ENCODE peak calls at places on chromosome 16, in four cellular contexts. One of them, this sample, is unnamed. For H3K4me1, the result is how much of the 10 kb centered on the place peaks cover.

GRCh38 chr16:66359012-66359411 is 7.5 kb upstream of the CDH5 start:
- DNase-seq in tibial nerve: no peak
- DNase-seq in transverse colon: no peak
- DNase-seq in CD8-positive, alpha-beta T cell: no peak
- DNase-seq in this sample: no peak

GRCh38 chr16:77738706-77739105 is 16.4 kb downstream of the NUDT7 start:
- DNase-seq in tibial nerve: no peak
- DNase-seq in transverse colon: no peak
- DNase-seq in CD8-positive, alpha-beta T cell: no peak
- DNase-seq in this sample: no peak

GRCh38 chr16:53872248-53873221 is 168.6 kb downstream of the FTO start:
- DNase-seq in tibial nerve: no peak
- DNase-seq in transverse colon: no peak
- DNase-seq in CD8-positive, alpha-beta T cell: no peak
- DNase-seq in this sample: no peak

GRCh38 chr16:28609631-28610594 is at the start of gene SULT1A1:
- DNase-seq in tibial nerve: peak
- DNase-seq in transverse colon: peak
- DNase-seq in CD8-positive, alpha-beta T cell: no peak
- DNase-seq in this sample: peak

GRCh38 chr16:10947211-10947787 is 2.9 kb downstream of the CLEC16A start:
- DNase-seq in tibial nerve: no peak
- DNase-seq in transverse colon: no peak
- DNase-seq in CD8-positive, alpha-beta T cell: no peak
- DNase-seq in this sample: no peak

GRCh38 chr16:2532494-2533141 is 1.4 kb upstream of the CEMP1 start:
- DNase-seq in tibial nerve: peak
- DNase-seq in transverse colon: peak
- DNase-seq in CD8-positive, alpha-beta T cell: peak
- DNase-seq in this sample: peak

GRCh38 chr16:80231888-80232287 is 308.9 kb upstream of the DYNLRB2 start:
- DNase-seq in tibial nerve: no peak
- DNase-seq in transverse colon: no peak
- DNase-seq in CD8-positive, alpha-beta T cell: no peak
- DNase-seq in this sample: no peak

GRCh38 chr16:30666681-30667080 is 8.4 kb downstream of the FBRS start:
- DNase-seq in tibial nerve: no peak
- DNase-seq in transverse colon: no peak
- DNase-seq in CD8-positive, alpha-beta T cell: no peak
- DNase-seq in this sample: no peak

GRCh38 chr16:86590501-86591144 is 12.3 kb downstream of the FOXL1 start:
- DNase-seq in tibial nerve: no peak
- DNase-seq in transverse colon: no peak
- DNase-seq in CD8-positive, alpha-beta T cell: no peak
- DNase-seq in this sample: no peak

GRCh38 chr16:52532384-52532783 is 14.6 kb downstream of the TOX3 start:
- DNase-seq in tibial nerve: no peak
- DNase-seq in transverse colon: no peak
- DNase-seq in CD8-positive, alpha-beta T cell: no peak
- DNase-seq in this sample: no peak

GRCh38 chr16:86865866-86866675 is 287.7 kb downstream of the FOXL1 start:
- DNase-seq in tibial nerve: no peak
- DNase-seq in transverse colon: no peak
- DNase-seq in CD8-positive, alpha-beta T cell: no peak
- DNase-seq in this sample: peak

GRCh38 chr16:87138868-87139267 is 178.3 kb downstream of the C16orf95 start:
- DNase-seq in tibial nerve: no peak
- DNase-seq in transverse colon: no peak
- DNase-seq in CD8-positive, alpha-beta T cell: no peak
- DNase-seq in this sample: no peak

GRCh38 chr16:84836234-84836647 is 16.5 kb downstream of the CRISPLD2 start:
- DNase-seq in tibial nerve: peak
- DNase-seq in transverse colon: peak
- DNase-seq in CD8-positive, alpha-beta T cell: no peak
- DNase-seq in this sample: peak

GRCh38 chr16:74582984-74583383 is 23.9 kb downstream of the GLG1 start:
- DNase-seq in tibial nerve: no peak
- DNase-seq in transverse colon: no peak
- DNase-seq in CD8-positive, alpha-beta T cell: no peak
- DNase-seq in this sample: no peak

GRCh38 chr16:57957396-57958392 is 13.2 kb downstream of the CNGB1 start:
- DNase-seq in tibial nerve: no peak
- DNase-seq in transverse colon: no peak
- DNase-seq in CD8-positive, alpha-beta T cell: no peak
- DNase-seq in this sample: no peak

GRCh38 chr16:59697236-59697635 is 963.1 kb upstream of the GOT2 start:
- DNase-seq in tibial nerve: no peak
- DNase-seq in transverse colon: no peak
- DNase-seq in CD8-positive, alpha-beta T cell: no peak
- DNase-seq in this sample: no peak

GRCh38 chr16:17945080-17945601 is 391.4 kb downstream of the NPIPA8 start:
- DNase-seq in tibial nerve: no peak
- DNase-seq in transverse colon: no peak
- DNase-seq in CD8-positive, alpha-beta T cell: no peak
- DNase-seq in this sample: no peak

GRCh38 chr16:22300427-22301071 is 3.3 kb downstream of the POLR3E start:
- DNase-seq in tibial nerve: peak
- DNase-seq in transverse colon: peak
- DNase-seq in CD8-positive, alpha-beta T cell: peak
- DNase-seq in this sample: peak

GRCh38 chr16:8758022-8758421 is 39.4 kb downstream of the TMEM186 start:
- DNase-seq in tibial nerve: no peak
- DNase-seq in transverse colon: no peak
- DNase-seq in CD8-positive, alpha-beta T cell: no peak
- DNase-seq in this sample: no peak

GRCh38 chr16:80990978-80991377 is 15.7 kb downstream of the CMC2 start:
- DNase-seq in tibial nerve: no peak
- DNase-seq in transverse colon: no peak
- DNase-seq in CD8-positive, alpha-beta T cell: no peak
- DNase-seq in this sample: no peak

GRCh38 chr16:83675136-83675535 is 132.6 kb upstream of the HSBP1 start:
- DNase-seq in tibial nerve: no peak
- DNase-seq in transverse colon: no peak
- DNase-seq in CD8-positive, alpha-beta T cell: no peak
- DNase-seq in this sample: no peak

GRCh38 chr16:4318171-4318910 is 2.5 kb downstream of the GLIS2 start:
- DNase-seq in tibial nerve: no peak
- DNase-seq in transverse colon: no peak
- DNase-seq in CD8-positive, alpha-beta T cell: no peak
- DNase-seq in this sample: no peak

GRCh38 chr16:10090816-10091215 is 91.4 kb downstream of the GRIN2A start:
- DNase-seq in tibial nerve: no peak
- DNase-seq in transverse colon: no peak
- DNase-seq in CD8-positive, alpha-beta T cell: no peak
- DNase-seq in this sample: no peak

GRCh38 chr16:88058136-88058535 is 106.9 kb downstream of the BANP start:
- DNase-seq in tibial nerve: no peak
- DNase-seq in transverse colon: no peak
- DNase-seq in CD8-positive, alpha-beta T cell: no peak
- DNase-seq in this sample: no peak

GRCh38 chr16:73369841-73370240 is 321.9 kb upstream of the ZFHX3 start:
- DNase-seq in tibial nerve: no peak
- DNase-seq in transverse colon: no peak
- DNase-seq in CD8-positive, alpha-beta T cell: no peak
- DNase-seq in this sample: no peak

GRCh38 chr16:2912330-2913199 is 834 bp downstream of the FLYWCH1 start:
- DNase-seq in tibial nerve: peak
- DNase-seq in transverse colon: peak
- DNase-seq in CD8-positive, alpha-beta T cell: no peak
- DNase-seq in this sample: peak

GRCh38 chr16:85759631-85760419 is 8.9 kb upstream of the C16orf74 start:
- DNase-seq in tibial nerve: no peak
- DNase-seq in transverse colon: peak
- DNase-seq in CD8-positive, alpha-beta T cell: no peak
- DNase-seq in this sample: no peak

GRCh38 chr16:73173396-73173795 is 125.5 kb upstream of the ZFHX3 start:
- DNase-seq in tibial nerve: no peak
- DNase-seq in transverse colon: no peak
- DNase-seq in CD8-positive, alpha-beta T cell: no peak
- DNase-seq in this sample: no peak

GRCh38 chr16:5175263-5175662 is 77.7 kb upstream of the EEF2KMT start:
- DNase-seq in tibial nerve: no peak
- DNase-seq in transverse colon: peak
- DNase-seq in CD8-positive, alpha-beta T cell: no peak
- DNase-seq in this sample: no peak

GRCh38 chr16:24789881-24790280 is 55.9 kb upstream of the SLC5A11 start:
- DNase-seq in tibial nerve: no peak
- DNase-seq in transverse colon: no peak
- DNase-seq in CD8-positive, alpha-beta T cell: no peak
- DNase-seq in this sample: no peak

GRCh38 chr16:3992297-3993051 is 112.0 kb upstream of the CREBBP start:
- DNase-seq in tibial nerve: no peak
- DNase-seq in transverse colon: no peak
- DNase-seq in CD8-positive, alpha-beta T cell: no peak
- DNase-seq in this sample: no peak

GRCh38 chr16:25126820-25127232 is 15.3 kb downstream of the LCMT1 start:
- DNase-seq in tibial nerve: no peak
- DNase-seq in transverse colon: peak
- DNase-seq in CD8-positive, alpha-beta T cell: no peak
- DNase-seq in this sample: peak

GRCh38 chr16:87351320-87351698 is 32.3 kb downstream of the FBXO31 start:
- DNase-seq in tibial nerve: no peak
- DNase-seq in transverse colon: no peak
- DNase-seq in CD8-positive, alpha-beta T cell: no peak
- DNase-seq in this sample: no peak

GRCh38 chr16:13883266-13883665 is 36.7 kb upstream of the ERCC4 start:
- DNase-seq in tibial nerve: no peak
- DNase-seq in transverse colon: no peak
- DNase-seq in CD8-positive, alpha-beta T cell: no peak
- DNase-seq in this sample: no peak

GRCh38 chr16:75265911-75266701 is 14.7 kb upstream of the BCAR1 start:
- DNase-seq in tibial nerve: peak
- DNase-seq in transverse colon: peak
- DNase-seq in CD8-positive, alpha-beta T cell: no peak
- DNase-seq in this sample: peak

GRCh38 chr16:2466667-2467300 is 4.3 kb upstream of the NTN3 start:
- DNase-seq in tibial nerve: no peak
- DNase-seq in transverse colon: no peak
- DNase-seq in CD8-positive, alpha-beta T cell: no peak
- DNase-seq in this sample: no peak

GRCh38 chr16:85716680-85717038 is 27.9 kb upstream of the GINS2 start:
- DNase-seq in tibial nerve: no peak
- DNase-seq in transverse colon: no peak
- DNase-seq in CD8-positive, alpha-beta T cell: no peak
- DNase-seq in this sample: no peak

GRCh38 chr16:7550096-7550495 is 217.5 kb downstream of the RBFOX1 start:
- DNase-seq in tibial nerve: no peak
- DNase-seq in transverse colon: no peak
- DNase-seq in CD8-positive, alpha-beta T cell: no peak
- DNase-seq in this sample: no peak
- H3K4me1 ChIP-seq in tibial nerve: under half
- H3K4me1 ChIP-seq in transverse colon: under half
- H3K4me1 ChIP-seq in CD8-positive, alpha-beta T cell: under half
- H3K4me1 ChIP-seq in this sample: under half

DNA sequence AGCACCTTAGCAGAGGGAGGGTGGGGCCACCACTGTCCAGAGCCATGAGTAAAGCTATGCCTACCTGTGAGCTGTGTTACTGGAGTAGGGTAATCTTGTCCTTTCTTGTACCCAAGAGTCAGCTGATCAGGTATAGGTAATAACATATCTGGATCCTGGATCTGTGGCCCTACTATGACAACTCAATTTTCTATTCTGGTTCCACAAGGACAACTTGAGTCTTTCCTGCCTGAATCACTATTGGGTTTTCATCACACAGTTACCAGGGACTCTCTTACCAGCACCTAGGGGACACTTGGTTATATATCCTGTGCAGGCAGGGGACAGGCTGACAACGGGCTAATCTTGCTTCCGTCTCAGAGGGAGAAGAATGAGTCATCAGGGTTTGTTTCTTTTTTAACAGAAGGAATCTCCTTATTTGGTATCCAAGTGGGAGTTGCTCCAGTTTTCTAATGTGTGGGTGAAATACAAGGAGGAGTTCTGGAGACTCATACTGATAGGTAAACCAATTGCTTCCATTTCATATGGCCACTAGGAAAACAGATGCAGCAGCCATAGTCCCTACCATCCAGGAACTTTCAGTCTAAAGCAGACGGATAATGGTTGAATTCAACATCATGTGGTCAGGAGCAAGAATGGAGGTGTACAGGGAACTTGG is 6.8 kb downstream of the ZNF267 start:
- DNase-seq in tibial nerve: no peak
- DNase-seq in transverse colon: no peak
- DNase-seq in CD8-positive, alpha-beta T cell: no peak
- DNase-seq in this sample: peak
- H3K27ac ChIP-seq in tibial nerve: no peak
- H3K27ac ChIP-seq in transverse colon: peak
- H3K27ac ChIP-seq in CD8-positive, alpha-beta T cell: no peak
- H3K27ac ChIP-seq in this sample: peak

GRCh38 chr16:49681449-49681848 is 174.5 kb downstream of the ZNF423 start:
- DNase-seq in tibial nerve: no peak
- DNase-seq in transverse colon: no peak
- DNase-seq in CD8-positive, alpha-beta T cell: no peak
- DNase-seq in this sample: no peak

GRCh38 chr16:49682577-49683165 is 173.2 kb downstream of the ZNF423 start:
- DNase-seq in tibial nerve: no peak
- DNase-seq in transverse colon: no peak
- DNase-seq in CD8-positive, alpha-beta T cell: no peak
- DNase-seq in this sample: no peak

GRCh38 chr16:49675417-49675816 is 180.5 kb downstream of the ZNF423 start:
- DNase-seq in tibial nerve: no peak
- DNase-seq in transverse colon: no peak
- DNase-seq in CD8-positive, alpha-beta T cell: no peak
- DNase-seq in this sample: no peak

GRCh38 chr16:49674990-49675389 is 180.9 kb downstream of the ZNF423 start:
- DNase-seq in tibial nerve: no peak
- DNase-seq in transverse colon: no peak
- DNase-seq in CD8-positive, alpha-beta T cell: no peak
- DNase-seq in this sample: no peak

DNA sequence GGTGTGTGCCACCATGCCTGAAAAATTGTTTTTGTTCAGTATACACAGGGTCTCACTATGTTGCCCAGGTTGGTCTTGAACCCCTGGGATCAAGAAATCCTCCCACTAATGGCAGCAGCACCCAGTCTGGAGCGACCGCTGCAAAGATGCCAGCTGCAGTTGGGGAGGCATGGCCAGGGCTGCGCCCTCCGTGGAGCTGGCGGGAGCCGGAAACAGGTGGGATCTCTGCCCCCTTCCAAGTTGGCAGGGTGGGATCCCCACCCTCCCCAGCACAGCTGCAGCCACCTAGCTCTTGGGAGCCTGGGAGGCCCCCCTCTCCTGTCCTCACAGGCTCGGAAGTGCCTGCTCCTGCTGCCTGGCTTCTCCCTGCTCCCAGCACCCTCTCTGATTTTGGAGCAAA is 176.8 kb downstream of the ZNF423 start:
- DNase-seq in tibial nerve: no peak
- DNase-seq in transverse colon: no peak
- DNase-seq in CD8-positive, alpha-beta T cell: no peak
- DNase-seq in this sample: no peak
- H3K4me1 ChIP-seq in tibial nerve: under half
- H3K4me1 ChIP-seq in transverse colon: under half
- H3K4me1 ChIP-seq in CD8-positive, alpha-beta T cell: under half
- H3K4me1 ChIP-seq in this sample: under half

GRCh38 chr16:503150-504071 is 24.1 kb upstream of the CAPN15 start:
- DNase-seq in tibial nerve: no peak
- DNase-seq in transverse colon: no peak
- DNase-seq in CD8-positive, alpha-beta T cell: no peak
- DNase-seq in this sample: no peak
- H3K27ac ChIP-seq in tibial nerve: no peak
- H3K27ac ChIP-seq in transverse colon: peak
- H3K27ac ChIP-seq in CD8-positive, alpha-beta T cell: no peak
- H3K27ac ChIP-seq in this sample: no peak

This sample was measured in adrenal gland.